ENCODE peak calls at places on chromosomes 11 and 22, in ten cellular contexts. U is HCT116; X is nucleus accumbens; Y is posterior cingulate gyrus; D is fibroblast of the conjunctiva; L is sciatic nerve; P is activated CD8-positive, alpha-beta memory T cell treated with anti-CD3 and anti-CD28 coated beads for 1 hour; R is stimulated activated naive CD4-positive, alpha-beta T cell; F is heart left ventricle; H is effector memory CD4-positive, alpha-beta T cell. E is an unnamed sample.

GRCh38 chr22:49532831-49533802 is 294.6 kb downstream of the BRD1 start:
- DNase-seq in U (no peak), X (no peak), Y (no peak), D (no peak), L (no peak), P (no peak), R (no peak), F (no peak), H (no peak), E (no peak)

GRCh38 chr11:78176605-78177141 is 11.8 kb downstream of the KCTD21 start:
- DNase-seq in U (no peak), X (no peak), Y (no peak), D (no peak), L (no peak), P (no peak), R (no peak), F (no peak), H (no peak), E (no peak)

GRCh38 chr22:35393116-35394010 is 6.6 kb upstream of the MCM5 start:
- DNase-seq in U (no peak), X (no peak), Y (no peak), D (no peak), L (no peak), P (no peak), R (no peak), F (no peak), H (no peak), E (no peak)

GRCh38 chr11:85821636-85822035 is 10.7 kb upstream of the SYTL2 start:
- DNase-seq in U (no peak), X (no peak), Y (no peak), D (no peak), L (no peak), P (no peak), R (no peak), F (no peak), H (no peak), E (peak; percentile 49)

GRCh38 chr11:12845739-12846358 is 163.3 kb upstream of the RASSF10 start:
- DNase-seq in U (no peak), X (no peak), Y (peak; percentile 29), D (no peak), L (peak; percentile 69), P (no peak), R (no peak), F (peak; percentile 57), H (no peak), E (no peak)

GRCh38 chr11:58394195-58394594 is 12.5 kb downstream of the OR5B3 start:
- DNase-seq in U (no peak), X (no peak), Y (no peak), D (peak; percentile 26), L (no peak), P (no peak), R (no peak), F (no peak), H (no peak), E (peak; percentile 19)

GRCh38 chr11:96122601-96123044 is 198.7 kb upstream of the MTMR2 start:
- DNase-seq in U (no peak), X (no peak), Y (no peak), D (no peak), L (no peak), P (no peak), R (no peak), F (no peak), H (no peak), E (no peak)

GRCh38 chr11:64638017-64638664 is 47.1 kb downstream of the SLC22A12 start:
- DNase-seq in U (no peak), X (no peak), Y (no peak), D (no peak), L (peak; percentile 55), P (no peak), R (no peak), F (no peak), H (no peak), E (no peak)

GRCh38 chr22:39534591-39535301 is 2.2 kb upstream of the RPS19BP1 start:
- DNase-seq in U (no peak), X (peak; percentile 56), Y (peak; percentile 86), D (no peak), L (peak; percentile 93), P (peak; percentile 51), R (peak; percentile 82), F (peak; percentile 84), H (peak; percentile 53), E (no peak)

GRCh38 chr11:115919341-115920086 is 415.3 kb upstream of the CADM1 start:
- DNase-seq in U (no peak), X (no peak), Y (no peak), D (no peak), L (no peak), P (no peak), R (no peak), F (no peak), H (no peak), E (peak; percentile 89)

GRCh38 chr11:66845876-66846212 is 2.6 kb downstream of the RCE1 start:
- DNase-seq in U (no peak), X (no peak), Y (no peak), D (no peak), L (peak; percentile 50), P (no peak), R (no peak), F (no peak), H (no peak), E (no peak)

GRCh38 chr22:40210814-40211213 is 33.1 kb downstream of the TNRC6B start:
- DNase-seq in U (no peak), X (no peak), Y (no peak), D (no peak), L (no peak), P (no peak), R (no peak), F (no peak), H (no peak), E (no peak)

GRCh38 chr11:124113890-124114289 is 1.4 kb upstream of the VWA5A start:
- DNase-seq in U (no peak), X (no peak), Y (no peak), D (peak; percentile 8), L (no peak), P (no peak), R (no peak), F (no peak), H (no peak), E (no peak)

GRCh38 chr11:2778630-2779498 is 79.1 kb upstream of the KCNQ1OT1 start:
- DNase-seq in U (no peak), X (peak; percentile 40), Y (peak; percentile 80), D (peak; percentile 48), L (peak; percentile 82), P (no peak), R (no peak), F (peak; percentile 88), H (no peak), E (peak; percentile 25)

GRCh38 chr11:56783448-56784041 is 35.0 kb upstream of the OR9G4 start:
- DNase-seq in U (peak; percentile 52), X (no peak), Y (no peak), D (peak; percentile 40), L (no peak), P (no peak), R (no peak), F (no peak), H (no peak), E (peak; percentile 12)

GRCh38 chr11:44765026-44765595 is 38.3 kb downstream of the TSPAN18 start:
- DNase-seq in U (no peak), X (no peak), Y (no peak), D (no peak), L (peak; percentile 27), P (no peak), R (no peak), F (no peak), H (no peak), E (no peak)

GRCh38 chr11:27358306-27358705 is 4.7 kb downstream of the CCDC34 start:
- DNase-seq in U (no peak), X (no peak), Y (no peak), D (no peak), L (no peak), P (no peak), R (no peak), F (no peak), H (no peak), E (no peak)

GRCh38 chr22:20530368-20531153 is 23.2 kb downstream of the MED15 start:
- DNase-seq in U (peak; percentile 56), X (no peak), Y (no peak), D (no peak), L (no peak), P (no peak), R (no peak), F (peak; percentile 28), H (no peak), E (no peak)

GRCh38 chr11:83044958-83045712 is 26.6 kb downstream of the RAB30 start:
- DNase-seq in U (no peak), X (no peak), Y (no peak), D (no peak), L (no peak), P (no peak), R (no peak), F (no peak), H (no peak), E (no peak)

GRCh38 chr11:119180729-119181676 is 4.3 kb upstream of the NHERF4 start:
- DNase-seq in U (no peak), X (no peak), Y (no peak), D (no peak), L (no peak), P (no peak), R (no peak), F (no peak), H (no peak), E (no peak)

GRCh38 chr22:33553493-33553892 is 366.8 kb downstream of the LARGE1 start:
- DNase-seq in U (no peak), X (no peak), Y (no peak), D (no peak), L (no peak), P (no peak), R (no peak), F (no peak), H (no peak), E (no peak)

GRCh38 chr11:134488913-134489312 is 76.9 kb upstream of the B3GAT1 start:
- DNase-seq in U (no peak), X (no peak), Y (peak; percentile 9), D (no peak), L (peak; percentile 33), P (no peak), R (no peak), F (no peak), H (no peak), E (no peak)

GRCh38 chr22:16609548-16610261 is 17.1 kb upstream of the CCT8L2 start:
- DNase-seq in U (no peak), X (no peak), Y (no peak), D (no peak), L (no peak), P (no peak), R (no peak), F (no peak), H (no peak), E (no peak)

GRCh38 chr11:101706541-101706940 is 122.7 kb upstream of the TRPC6 start:
- DNase-seq in U (no peak), X (no peak), Y (no peak), D (peak; percentile 23), L (no peak), P (no peak), R (no peak), F (no peak), H (no peak), E (peak; percentile 21)

GRCh38 chr11:62504158-62504973 is 42.2 kb downstream of the AHNAK start:
- DNase-seq in U (no peak), X (no peak), Y (no peak), D (no peak), L (no peak), P (no peak), R (no peak), F (peak; percentile 39), H (no peak), E (no peak)

GRCh38 chr11:17954395-17955252 is 58.2 kb downstream of the SERGEF start:
- DNase-seq in U (no peak), X (no peak), Y (no peak), D (no peak), L (no peak), P (no peak), R (no peak), F (no peak), H (no peak), E (no peak)

GRCh38 chr11:29527391-29527936 is 489.4 kb downstream of the KCNA4 start:
- DNase-seq in U (peak; percentile 15), X (no peak), Y (no peak), D (peak; percentile 4), L (no peak), P (no peak), R (no peak), F (no peak), H (no peak), E (peak; percentile 96)

GRCh38 chr11:75841739-75842138 is 26.7 kb downstream of the UVRAG start:
- DNase-seq in U (no peak), X (no peak), Y (no peak), D (no peak), L (no peak), P (no peak), R (no peak), F (no peak), H (no peak), E (no peak)